ENCODE peak calls at places on chromosomes 16 and 17, in eight cellular contexts. L, I, C, S, O, F, U and M are unnamed samples.
A peak's percentile ranks its signal among the peaks of the same experiment; 100 is the strongest.

GRCh38 chr17:63653018-63653417 is 30.8 kb downstream of the MAP3K3 start:
- ATAC-seq in L (no peak), I (no peak), C (no peak), S (no peak), O (no peak), F (no peak), U (no peak), M (peak; percentile 50)

GRCh38 chr17:79677646-79678045 is 53.1 kb upstream of the ENPP7 start:
- ATAC-seq in L (no peak), I (no peak), C (no peak), S (no peak), O (no peak), F (no peak), U (no peak), M (no peak)

GRCh38 chr17:28385037-28385797 is 13.7 kb downstream of the SARM1 start:
- ATAC-seq in L (peak; percentile 35), I (no peak), C (no peak), S (no peak), O (peak; percentile 37), F (no peak), U (peak; percentile 55), M (no peak)

GRCh38 chr17:58818654-58819053 is 63.0 kb downstream of the PPM1E start:
- ATAC-seq in L (no peak), I (no peak), C (no peak), S (no peak), O (no peak), F (no peak), U (no peak), M (no peak)

GRCh38 chr17:39178516-39178915 is 12.6 kb upstream of the ARL5C start:
- ATAC-seq in L (peak; percentile 33), I (peak; percentile 52), C (no peak), S (no peak), O (no peak), F (no peak), U (no peak), M (no peak)

GRCh38 chr17:8104911-8105310 is 13.4 kb downstream of the ALOXE3 start:
- ATAC-seq in L (no peak), I (no peak), C (no peak), S (no peak), O (no peak), F (no peak), U (no peak), M (no peak)

GRCh38 chr17:6231886-6232767 is 161.9 kb downstream of the WSCD1 start:
- ATAC-seq in L (no peak), I (no peak), C (no peak), S (no peak), O (peak; percentile 60), F (no peak), U (no peak), M (no peak)

GRCh38 chr17:61847659-61848058 is 15.7 kb downstream of the BRIP1 start:
- ATAC-seq in L (no peak), I (no peak), C (no peak), S (no peak), O (no peak), F (no peak), U (no peak), M (no peak)

GRCh38 chr16:66549284-66550131 is at the start of gene TK2:
- ATAC-seq in L (peak; percentile 82), I (peak; percentile 66), C (peak; percentile 29), S (peak; percentile 68), O (peak; percentile 76), F (peak; percentile 61), U (peak; percentile 47), M (peak; percentile 73)

GRCh38 chr16:54068212-54068611 is 218.4 kb downstream of the IRX3 start:
- ATAC-seq in L (no peak), I (no peak), C (no peak), S (no peak), O (no peak), F (peak; percentile 33), U (no peak), M (no peak)

GRCh38 chr17:78348055-78348745 is 11.7 kb downstream of the SOCS3 start:
- ATAC-seq in L (no peak), I (no peak), C (no peak), S (no peak), O (no peak), F (no peak), U (peak; percentile 41), M (no peak)

GRCh38 chr17:17264430-17264829 is 16.6 kb downstream of the COPS3 start:
- ATAC-seq in L (no peak), I (no peak), C (no peak), S (no peak), O (no peak), F (no peak), U (no peak), M (no peak)

GRCh38 chr17:6713130-6713917 is at the start of gene SLC13A5:
- ATAC-seq in L (peak; percentile 53), I (peak; percentile 58), C (no peak), S (peak; percentile 91), O (peak; percentile 74), F (peak; percentile 90), U (peak; percentile 76), M (no peak)

GRCh38 chr17:52147431-52147830 is 11.1 kb downstream of the CA10 start:
- ATAC-seq in L (no peak), I (no peak), C (no peak), S (no peak), O (no peak), F (no peak), U (peak; percentile 85), M (no peak)

GRCh38 chr16:22141746-22142145 is 20.6 kb upstream of the SDR42E2 start:
- ATAC-seq in L (no peak), I (peak; percentile 94), C (no peak), S (peak; percentile 85), O (no peak), F (peak; percentile 86), U (peak; percentile 74), M (no peak)

GRCh38 chr16:86335266-86336172 is 174.8 kb upstream of the FOXF1 start:
- ATAC-seq in L (no peak), I (no peak), C (no peak), S (no peak), O (no peak), F (no peak), U (no peak), M (no peak)

GRCh38 chr17:47726796-47727703 is 6.0 kb upstream of the TBX21 start:
- ATAC-seq in L (no peak), I (no peak), C (no peak), S (no peak), O (no peak), F (no peak), U (no peak), M (no peak)

GRCh38 chr17:47803751-47804150 is 17.8 kb downstream of the OSBPL7 start:
- ATAC-seq in L (no peak), I (no peak), C (no peak), S (no peak), O (no peak), F (no peak), U (no peak), M (no peak)

GRCh38 chr16:81380932-81381331 is 63.7 kb upstream of the CMIP start:
- ATAC-seq in L (no peak), I (no peak), C (no peak), S (no peak), O (no peak), F (no peak), U (no peak), M (no peak)

GRCh38 chr16:27754788-27755690 is 205.1 kb downstream of the KATNIP start:
- ATAC-seq in L (no peak), I (no peak), C (no peak), S (no peak), O (no peak), F (peak; percentile 70), U (no peak), M (no peak)

DNA sequence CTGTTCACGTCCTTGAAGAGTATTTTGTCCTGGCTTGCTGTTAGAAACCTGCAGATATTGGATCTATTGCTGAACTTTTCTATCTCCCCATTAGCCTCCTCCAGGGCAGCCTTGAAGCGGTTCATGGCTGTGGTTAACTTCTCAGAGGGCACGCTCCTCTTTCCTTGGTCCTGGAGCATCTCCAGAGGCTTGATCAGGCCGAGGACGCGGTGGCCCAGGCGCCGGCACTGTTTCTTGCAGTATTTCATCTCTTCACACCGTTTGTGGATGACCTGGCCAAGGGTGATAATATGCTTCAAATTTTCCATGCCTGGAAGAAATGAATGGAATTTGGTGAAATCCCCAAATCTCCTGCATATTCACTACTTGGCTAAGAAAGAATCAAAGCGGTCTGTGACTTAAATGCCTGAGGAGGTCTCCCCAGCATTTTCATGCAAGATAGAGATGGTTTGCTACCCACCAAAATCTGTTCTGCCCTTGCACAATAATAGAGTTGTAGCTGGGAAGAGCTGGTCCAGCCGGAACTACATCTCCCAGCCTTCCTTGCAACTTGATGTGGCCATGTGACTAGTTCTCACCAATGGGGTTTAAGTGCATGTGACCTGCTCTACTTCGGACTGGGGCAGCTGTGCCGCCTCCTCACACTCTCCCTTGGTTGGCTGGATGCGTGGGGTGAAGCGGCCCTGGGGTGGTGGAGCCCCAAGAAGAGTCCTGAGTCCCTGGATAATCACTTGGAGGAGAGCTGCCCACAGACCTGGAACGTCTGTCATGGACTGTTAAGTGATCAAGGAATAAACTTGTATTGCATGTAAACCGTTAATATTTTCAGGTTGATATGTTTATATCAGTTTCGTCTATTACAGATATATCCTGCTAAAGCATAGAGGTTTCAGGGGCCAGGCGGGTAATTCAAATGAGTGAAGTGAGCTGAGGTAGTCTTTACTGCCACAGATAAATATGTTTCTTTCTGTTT is 4.9 kb downstream of the MLKL start:
- ATAC-seq in L (peak; percentile 95), I (peak; percentile 90), C (peak; percentile 94), S (peak; percentile 98), O (peak; percentile 91), F (peak; percentile 95), U (peak; percentile 85), M (peak; percentile 98)
- TF ChIP-seq POLR2A in L (no peak), I (peak; percentile 43), C (no peak), S (peak; percentile 78), O (peak; percentile 67), F (peak; percentile 96), U (peak; percentile 59), M (peak; percentile 28)

GRCh38 chr16:82814059-82814458 is 187.3 kb downstream of the CDH13 start:
- ATAC-seq in L (no peak), I (no peak), C (no peak), S (no peak), O (no peak), F (no peak), U (no peak), M (no peak)
- TF ChIP-seq POLR2A in L (no peak), I (no peak), C (no peak), S (no peak), O (no peak), F (no peak), U (no peak), M (no peak)

GRCh38 chr16:9112166-9112843 is 20.9 kb downstream of the HAPSTR1 start:
- ATAC-seq in L (peak; percentile 17), I (no peak), C (no peak), S (peak; percentile 51), O (peak; percentile 83), F (peak; percentile 75), U (peak; percentile 8), M (no peak)
- TF ChIP-seq POLR2A in L (no peak), I (no peak), C (no peak), S (peak; percentile 63), O (peak; percentile 25), F (no peak), U (peak; percentile 55), M (no peak)

DNA sequence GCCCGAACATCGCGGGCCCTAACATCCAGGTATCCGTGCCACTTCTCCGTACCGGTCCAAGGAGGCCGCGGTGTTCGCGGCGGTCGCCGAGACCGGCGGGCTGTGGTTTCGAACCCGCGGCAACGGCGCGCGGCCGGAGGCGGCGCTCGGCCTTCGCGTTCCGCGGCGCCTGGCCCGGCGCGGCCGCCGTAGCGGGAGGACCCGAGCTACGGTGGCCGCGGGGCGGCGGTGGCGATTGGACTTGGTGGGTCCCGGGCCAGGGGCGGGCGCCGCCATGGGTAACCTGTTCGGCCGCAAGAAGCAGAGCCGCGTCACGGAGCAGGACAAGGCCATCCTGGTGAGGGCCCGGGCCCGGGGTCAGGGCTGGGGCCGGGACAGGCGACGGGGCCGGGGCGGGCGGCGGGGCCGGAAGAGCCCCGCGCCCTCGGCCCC is at the start of gene CHMP6:
- ATAC-seq in L (peak; percentile 87), I (peak; percentile 56), C (no peak), S (peak; percentile 41), O (peak; percentile 71), F (peak; percentile 13), U (peak; percentile 55), M (peak; percentile 58)
- TF ChIP-seq POLR2A in L (no peak), I (peak; percentile 31), C (no peak), S (no peak), O (peak; percentile 45), F (peak; percentile 55), U (peak; percentile 72), M (peak; percentile 24)